ENCODE peak calls at places on chromosome 20, in six cellular contexts. One of them, this sample, is unnamed.

GRCh38 chr20:9660236-9660868 is 146.0 kb downstream of the LAMP5 start:
- DNase-seq in psoas muscle: no peak
- DNase-seq in H9: peak
- DNase-seq in left ventricle myocardium inferior: no peak
- DNase-seq in CD4-positive, CD25-positive, alpha-beta regulatory T cell: no peak
- DNase-seq in cardiac muscle cell: peak
- DNase-seq in this sample: no peak

GRCh38 chr20:43508604-43509040 is 1.1 kb downstream of the L3MBTL1 start:
- DNase-seq in left ventricle myocardium inferior: no peak
- DNase-seq in cardiac muscle cell: peak
- DNase-seq in CD4-positive, CD25-positive, alpha-beta regulatory T cell: no peak
- DNase-seq in psoas muscle: no peak
- DNase-seq in H9: peak
- DNase-seq in this sample: no peak

GRCh38 chr20:10898555-10898954 is 224.8 kb upstream of the JAG1 start:
- DNase-seq in left ventricle myocardium inferior: no peak
- DNase-seq in psoas muscle: no peak
- DNase-seq in cardiac muscle cell: no peak
- DNase-seq in H9: no peak
- DNase-seq in CD4-positive, CD25-positive, alpha-beta regulatory T cell: no peak
- DNase-seq in this sample: no peak

GRCh38 chr20:36604952-36605308 is 649 bp upstream of the RAB5IF start:
- DNase-seq in CD4-positive, CD25-positive, alpha-beta regulatory T cell: no peak
- DNase-seq in left ventricle myocardium inferior: peak
- DNase-seq in psoas muscle: peak
- DNase-seq in H9: no peak
- DNase-seq in cardiac muscle cell: peak
- DNase-seq in this sample: peak

GRCh38 chr20:31666258-31667042 is 28.7 kb downstream of the COX4I2 start:
- DNase-seq in left ventricle myocardium inferior: peak
- DNase-seq in H9: no peak
- DNase-seq in cardiac muscle cell: no peak
- DNase-seq in CD4-positive, CD25-positive, alpha-beta regulatory T cell: peak
- DNase-seq in psoas muscle: peak
- DNase-seq in this sample: peak

GRCh38 chr20:50546729-50547314 is 36.6 kb downstream of the PTPN1 start:
- DNase-seq in H9: no peak
- DNase-seq in psoas muscle: no peak
- DNase-seq in CD4-positive, CD25-positive, alpha-beta regulatory T cell: peak
- DNase-seq in left ventricle myocardium inferior: no peak
- DNase-seq in cardiac muscle cell: no peak
- DNase-seq in this sample: no peak

GRCh38 chr20:3483784-3484183 is 13.0 kb downstream of the ATRN start:
- DNase-seq in left ventricle myocardium inferior: no peak
- DNase-seq in cardiac muscle cell: no peak
- DNase-seq in CD4-positive, CD25-positive, alpha-beta regulatory T cell: no peak
- DNase-seq in psoas muscle: no peak
- DNase-seq in H9: no peak
- DNase-seq in this sample: no peak

GRCh38 chr20:5658897-5659296 is 91.3 kb upstream of the SHLD1 start:
- DNase-seq in cardiac muscle cell: peak
- DNase-seq in CD4-positive, CD25-positive, alpha-beta regulatory T cell: peak
- DNase-seq in left ventricle myocardium inferior: peak
- DNase-seq in psoas muscle: peak
- DNase-seq in H9: no peak
- DNase-seq in this sample: peak

GRCh38 chr20:48921883-48922867 is 664 bp downstream of the ARFGEF2 start:
- DNase-seq in psoas muscle: no peak
- DNase-seq in CD4-positive, CD25-positive, alpha-beta regulatory T cell: no peak
- DNase-seq in left ventricle myocardium inferior: peak
- DNase-seq in H9: no peak
- DNase-seq in cardiac muscle cell: no peak
- DNase-seq in this sample: peak

GRCh38 chr20:50824137-50824536 is 29.3 kb downstream of the BCAS4 start:
- DNase-seq in psoas muscle: peak
- DNase-seq in cardiac muscle cell: peak
- DNase-seq in left ventricle myocardium inferior: no peak
- DNase-seq in CD4-positive, CD25-positive, alpha-beta regulatory T cell: no peak
- DNase-seq in H9: no peak
- DNase-seq in this sample: peak

GRCh38 chr20:640674-641515 is 12.1 kb downstream of the SRXN1 start:
- DNase-seq in left ventricle myocardium inferior: no peak
- DNase-seq in H9: no peak
- DNase-seq in cardiac muscle cell: no peak
- DNase-seq in psoas muscle: no peak
- DNase-seq in CD4-positive, CD25-positive, alpha-beta regulatory T cell: no peak
- DNase-seq in this sample: no peak

GRCh38 chr20:17654649-17655285 is 27.3 kb downstream of the RRBP1 start:
- DNase-seq in left ventricle myocardium inferior: no peak
- DNase-seq in H9: peak
- DNase-seq in psoas muscle: peak
- DNase-seq in CD4-positive, CD25-positive, alpha-beta regulatory T cell: no peak
- DNase-seq in cardiac muscle cell: peak
- DNase-seq in this sample: peak

GRCh38 chr20:43015566-43015965 is 174.1 kb downstream of the PTPRT start:
- DNase-seq in psoas muscle: no peak
- DNase-seq in H9: no peak
- DNase-seq in cardiac muscle cell: no peak
- DNase-seq in left ventricle myocardium inferior: no peak
- DNase-seq in CD4-positive, CD25-positive, alpha-beta regulatory T cell: no peak
- DNase-seq in this sample: no peak

GRCh38 chr20:55099251-55099650 is 623.9 kb downstream of the DOK5 start:
- DNase-seq in CD4-positive, CD25-positive, alpha-beta regulatory T cell: no peak
- DNase-seq in H9: no peak
- DNase-seq in cardiac muscle cell: no peak
- DNase-seq in left ventricle myocardium inferior: no peak
- DNase-seq in psoas muscle: no peak
- DNase-seq in this sample: no peak

GRCh38 chr20:45589725-45590124 is 10.6 kb upstream of the WFDC8 start:
- DNase-seq in left ventricle myocardium inferior: no peak
- DNase-seq in CD4-positive, CD25-positive, alpha-beta regulatory T cell: no peak
- DNase-seq in cardiac muscle cell: peak
- DNase-seq in H9: no peak
- DNase-seq in psoas muscle: no peak
- DNase-seq in this sample: no peak

GRCh38 chr20:24949756-24950127 is 673 bp downstream of the CST7 start:
- DNase-seq in H9: peak
- DNase-seq in left ventricle myocardium inferior: no peak
- DNase-seq in CD4-positive, CD25-positive, alpha-beta regulatory T cell: peak
- DNase-seq in psoas muscle: no peak
- DNase-seq in cardiac muscle cell: no peak
- DNase-seq in this sample: no peak

GRCh38 chr20:44081888-44082287 is 105.1 kb downstream of the JPH2 start:
- DNase-seq in left ventricle myocardium inferior: no peak
- DNase-seq in CD4-positive, CD25-positive, alpha-beta regulatory T cell: no peak
- DNase-seq in H9: no peak
- DNase-seq in cardiac muscle cell: no peak
- DNase-seq in psoas muscle: no peak
- DNase-seq in this sample: no peak

DNA sequence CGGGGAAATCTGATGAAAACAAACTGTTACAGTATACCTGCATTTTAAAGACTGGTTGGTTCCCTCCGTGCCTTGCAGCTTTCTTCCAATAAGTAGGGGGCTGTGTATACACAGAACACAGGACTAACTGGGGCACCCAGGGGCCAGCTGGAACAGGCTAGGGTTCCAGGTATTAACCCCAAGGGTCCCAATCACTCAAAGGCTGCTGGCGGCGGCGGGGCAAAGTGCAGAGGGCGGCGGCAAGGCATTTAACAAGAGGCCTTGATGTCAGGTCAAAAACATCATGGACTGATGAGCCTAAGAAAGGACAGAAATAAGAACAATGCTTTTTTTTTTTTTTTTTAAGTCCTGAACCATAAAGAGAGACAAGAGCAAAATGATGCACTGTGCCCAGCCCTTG is 2.5 kb downstream of the PMEPA1 start:
- DNase-seq in H9: no peak
- DNase-seq in CD4-positive, CD25-positive, alpha-beta regulatory T cell: no peak
- DNase-seq in left ventricle myocardium inferior: no peak
- DNase-seq in psoas muscle: no peak
- DNase-seq in cardiac muscle cell: no peak
- DNase-seq in this sample: no peak
- H3K27ac ChIP-seq in H9: no peak
- H3K27ac ChIP-seq in CD4-positive, CD25-positive, alpha-beta regulatory T cell: no peak
- H3K27ac ChIP-seq in left ventricle myocardium inferior: peak
- H3K27ac ChIP-seq in psoas muscle: peak
- H3K27ac ChIP-seq in cardiac muscle cell: no peak
- H3K27ac ChIP-seq in this sample: peak

DNA sequence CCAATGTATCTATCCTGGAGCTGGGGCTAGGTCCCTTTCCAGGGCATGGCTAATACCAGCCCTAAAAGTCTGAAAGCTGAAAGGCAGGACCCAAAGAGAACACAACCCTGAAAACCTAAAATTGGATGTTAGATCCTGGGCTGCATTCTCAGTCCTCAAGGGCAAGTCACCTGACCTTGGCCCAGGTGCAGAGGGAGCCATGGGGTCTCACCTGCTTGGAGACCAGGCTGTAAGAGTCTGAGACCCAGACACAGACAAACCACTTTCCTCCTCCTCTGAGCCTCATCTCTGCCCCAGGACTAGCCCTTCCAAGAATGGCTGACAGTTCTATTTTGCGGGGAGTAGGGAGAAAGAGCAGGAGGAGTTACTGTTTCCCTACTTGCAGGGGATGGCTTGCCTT is 60.0 kb downstream of the EFCAB8 start:
- DNase-seq in psoas muscle: peak
- DNase-seq in cardiac muscle cell: no peak
- DNase-seq in H9: no peak
- DNase-seq in left ventricle myocardium inferior: no peak
- DNase-seq in CD4-positive, CD25-positive, alpha-beta regulatory T cell: no peak
- DNase-seq in this sample: no peak
- H3K27ac ChIP-seq in psoas muscle: no peak
- H3K27ac ChIP-seq in cardiac muscle cell: no peak
- H3K27ac ChIP-seq in H9: no peak
- H3K27ac ChIP-seq in left ventricle myocardium inferior: no peak
- H3K27ac ChIP-seq in CD4-positive, CD25-positive, alpha-beta regulatory T cell: no peak
- H3K27ac ChIP-seq in this sample: no peak

GRCh38 chr20:47274449-47275108 is 81.9 kb downstream of the ZMYND8 start:
- DNase-seq in psoas muscle: no peak
- DNase-seq in H9: no peak
- DNase-seq in CD4-positive, CD25-positive, alpha-beta regulatory T cell: peak
- DNase-seq in cardiac muscle cell: peak
- DNase-seq in left ventricle myocardium inferior: no peak
- DNase-seq in this sample: no peak

GRCh38 chr20:47276856-47277541 is 79.5 kb downstream of the ZMYND8 start:
- DNase-seq in cardiac muscle cell: peak
- DNase-seq in H9: no peak
- DNase-seq in CD4-positive, CD25-positive, alpha-beta regulatory T cell: no peak
- DNase-seq in left ventricle myocardium inferior: peak
- DNase-seq in psoas muscle: peak
- DNase-seq in this sample: peak

GRCh38 chr20:47276251-47276650 is 80.2 kb downstream of the ZMYND8 start:
- DNase-seq in CD4-positive, CD25-positive, alpha-beta regulatory T cell: no peak
- DNase-seq in psoas muscle: no peak
- DNase-seq in cardiac muscle cell: no peak
- DNase-seq in H9: no peak
- DNase-seq in left ventricle myocardium inferior: no peak
- DNase-seq in this sample: no peak

GRCh38 chr20:47273591-47274235 is 82.8 kb downstream of the ZMYND8 start:
- DNase-seq in CD4-positive, CD25-positive, alpha-beta regulatory T cell: no peak
- DNase-seq in left ventricle myocardium inferior: no peak
- DNase-seq in psoas muscle: no peak
- DNase-seq in cardiac muscle cell: peak
- DNase-seq in H9: no peak
- DNase-seq in this sample: no peak

GRCh38 chr20:47275548-47275947 is 81.0 kb downstream of the ZMYND8 start:
- DNase-seq in H9: no peak
- DNase-seq in left ventricle myocardium inferior: no peak
- DNase-seq in cardiac muscle cell: no peak
- DNase-seq in psoas muscle: no peak
- DNase-seq in CD4-positive, CD25-positive, alpha-beta regulatory T cell: no peak
- DNase-seq in this sample: no peak
- H3K27ac ChIP-seq in H9: no peak
- H3K27ac ChIP-seq in left ventricle myocardium inferior: peak
- H3K27ac ChIP-seq in cardiac muscle cell: peak
- H3K27ac ChIP-seq in psoas muscle: peak
- H3K27ac ChIP-seq in CD4-positive, CD25-positive, alpha-beta regulatory T cell: no peak
- H3K27ac ChIP-seq in this sample: peak

GRCh38 chr20:46964299-46965123 is 69.9 kb downstream of the EYA2 start:
- DNase-seq in CD4-positive, CD25-positive, alpha-beta regulatory T cell: no peak
- DNase-seq in left ventricle myocardium inferior: no peak
- DNase-seq in psoas muscle: no peak
- DNase-seq in cardiac muscle cell: no peak
- DNase-seq in H9: no peak
- DNase-seq in this sample: no peak
- H3K27ac ChIP-seq in CD4-positive, CD25-positive, alpha-beta regulatory T cell: no peak
- H3K27ac ChIP-seq in left ventricle myocardium inferior: no peak
- H3K27ac ChIP-seq in psoas muscle: no peak
- H3K27ac ChIP-seq in cardiac muscle cell: no peak
- H3K27ac ChIP-seq in H9: no peak
- H3K27ac ChIP-seq in this sample: no peak

DNA sequence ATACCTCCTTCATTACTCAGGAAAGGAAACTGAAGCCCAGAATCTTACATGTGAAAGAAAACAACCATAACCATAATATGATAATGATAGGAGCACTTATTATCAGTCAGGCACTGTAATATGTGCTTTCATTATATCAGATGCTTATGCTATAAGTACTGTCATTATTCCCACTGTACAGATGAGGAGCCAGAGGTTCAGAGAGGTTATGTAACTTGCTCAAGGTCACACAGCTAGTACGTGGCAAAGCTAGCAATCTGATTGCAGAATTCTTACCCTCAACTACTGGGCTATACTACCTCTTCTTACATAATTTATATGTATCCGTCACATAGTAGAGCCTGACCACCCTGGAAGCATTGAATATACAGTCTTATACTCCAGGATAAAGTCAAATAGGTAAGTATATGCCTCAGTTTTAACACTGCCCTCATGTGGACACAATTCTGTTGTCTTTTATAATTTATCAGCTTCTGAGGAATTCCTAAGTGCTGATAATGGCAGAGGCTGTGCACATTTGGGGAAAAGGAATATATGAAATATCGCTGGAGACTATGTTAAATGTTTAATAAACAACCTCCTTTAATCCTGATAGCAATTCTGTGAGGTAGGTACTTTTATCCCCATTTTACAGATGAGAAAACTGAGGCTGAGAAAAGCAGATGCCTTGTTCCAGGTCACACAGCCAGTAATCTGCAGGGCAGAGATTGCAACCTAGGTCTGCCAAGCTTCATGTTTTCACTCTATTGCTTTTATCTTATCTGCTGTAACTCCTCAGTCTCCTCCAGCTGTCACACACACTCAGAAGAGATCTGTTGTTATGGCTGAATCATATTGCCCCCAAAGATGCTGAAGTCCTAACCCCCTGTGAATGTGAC is 13.4 kb downstream of the BCAS1 start:
- DNase-seq in H9: no peak
- DNase-seq in CD4-positive, CD25-positive, alpha-beta regulatory T cell: no peak
- DNase-seq in cardiac muscle cell: no peak
- DNase-seq in psoas muscle: no peak
- DNase-seq in left ventricle myocardium inferior: no peak
- DNase-seq in this sample: no peak
- H3K27ac ChIP-seq in H9: no peak
- H3K27ac ChIP-seq in CD4-positive, CD25-positive, alpha-beta regulatory T cell: no peak
- H3K27ac ChIP-seq in cardiac muscle cell: no peak
- H3K27ac ChIP-seq in psoas muscle: no peak
- H3K27ac ChIP-seq in left ventricle myocardium inferior: no peak
- H3K27ac ChIP-seq in this sample: no peak